ENCODE peak calls at places on chromosomes 12 and 14, in ten cellular contexts. U is H7, K is choroid plexus epithelial cell, W is fibroblast of lung, V is RWPE2, X is IMR-90, H is mesendoderm, I is bronchial epithelial cell, J is fibroblast of the aortic adventitia, C is mammary epithelial cell. Z is an unnamed sample.

GRCh38 chr14:20302042-20302761 is 3.5 kb downstream of the TTC5 start:
- DNase-seq in U (no peak), K (peak; percentile 77), W (peak; percentile 63), V (no peak), X (peak; percentile 61), H (peak; percentile 52), I (peak; percentile 39), J (peak; percentile 25), C (no peak), Z (peak; percentile 32)

GRCh38 chr12:11672833-11673232 is 23.4 kb downstream of the ETV6 start:
- DNase-seq in U (no peak), K (no peak), W (no peak), V (no peak), X (no peak), H (no peak), I (no peak), J (no peak), C (no peak), Z (no peak)

GRCh38 chr12:108277613-108278012 is 61.5 kb downstream of the CMKLR1 start:
- DNase-seq in U (no peak), K (no peak), W (no peak), V (no peak), X (no peak), H (no peak), I (no peak), J (no peak), C (no peak), Z (no peak)

GRCh38 chr14:101494826-101495225 is 66.5 kb upstream of the DIO3 start:
- DNase-seq in U (peak; percentile 26), K (no peak), W (no peak), V (no peak), X (no peak), H (no peak), I (no peak), J (no peak), C (no peak), Z (no peak)

GRCh38 chr14:100467939-100468338 is 119.3 kb downstream of the BEGAIN start:
- DNase-seq in U (no peak), K (no peak), W (no peak), V (no peak), X (no peak), H (no peak), I (no peak), J (no peak), C (no peak), Z (no peak)

GRCh38 chr12:3622021-3622731 is 130.7 kb downstream of the CRACR2A start:
- DNase-seq in U (no peak), K (no peak), W (no peak), V (no peak), X (no peak), H (no peak), I (no peak), J (no peak), C (no peak), Z (peak; percentile 12)

GRCh38 chr12:121767525-121768016 is 25.9 kb downstream of the RHOF start:
- DNase-seq in U (no peak), K (peak; percentile 57), W (peak; percentile 88), V (no peak), X (peak; percentile 81), H (no peak), I (no peak), J (peak; percentile 86), C (no peak), Z (no peak)

GRCh38 chr12:7113389-7113871 is 4.4 kb upstream of the C1RL start:
- DNase-seq in U (peak; percentile 77), K (peak; percentile 64), W (no peak), V (no peak), X (peak; percentile 44), H (peak; percentile 54), I (peak; percentile 29), J (peak; percentile 69), C (peak; percentile 17), Z (peak; percentile 45)

DNA sequence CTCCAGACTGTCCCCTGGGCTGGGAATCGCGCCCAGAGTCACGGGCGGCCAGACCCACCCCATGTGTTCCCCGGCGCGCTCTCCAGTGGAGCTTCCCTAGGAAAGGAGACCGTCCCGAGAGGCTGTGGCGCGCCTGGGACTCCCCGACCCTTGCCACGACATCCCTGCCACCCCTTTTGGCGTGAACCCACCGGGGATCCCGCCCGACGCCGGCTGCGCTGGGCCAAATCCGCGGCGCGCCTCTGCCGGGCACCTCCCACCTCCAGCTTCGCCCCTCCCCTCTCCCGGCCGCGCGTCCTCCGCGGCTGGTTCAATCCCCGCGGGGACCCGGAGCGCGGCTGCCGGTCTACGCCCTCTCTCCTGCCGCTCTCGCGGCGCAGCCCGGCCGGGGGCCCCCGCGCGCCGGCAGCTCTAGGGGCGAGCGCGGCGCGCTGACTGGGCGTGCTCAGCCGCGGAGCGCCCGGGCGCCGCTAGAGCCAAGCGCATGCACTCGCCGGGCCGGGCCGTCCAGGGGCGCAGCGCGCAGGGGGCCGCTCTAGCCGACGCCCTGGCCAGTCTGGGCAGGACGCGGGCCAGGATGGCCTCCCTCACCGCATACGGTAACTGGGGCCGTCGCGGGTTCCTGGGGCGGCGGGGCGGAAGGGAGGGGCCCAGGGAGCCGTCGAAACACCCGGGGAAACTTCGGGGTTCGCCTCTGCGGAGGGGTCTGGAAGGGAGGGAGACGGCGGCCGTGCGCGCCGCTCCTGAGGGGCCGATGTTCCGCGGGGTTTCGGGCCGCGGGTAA is 77.4 kb upstream of the ANO4 start:
- DNase-seq in U (peak; percentile 90), K (peak; percentile 23), W (peak; percentile 36), V (peak; percentile 37), X (no peak), H (peak; percentile 56), I (no peak), J (no peak), C (no peak), Z (peak; percentile 46)
- H3K4me3 ChIP-seq in U (peak overlapping the region; percentile 46), K (peak overlapping the region; percentile 47), W (peak overlapping the region; percentile 49), V (peak overlapping the region; percentile 52), X (peak overlapping the region; percentile 33), H (peak overlapping the region; percentile 41), I (peak overlapping the region; percentile 38), J (peak overlapping the region; percentile 22), C (peak overlapping the region; percentile 38), Z (peak overlapping the region; percentile 45)

DNA sequence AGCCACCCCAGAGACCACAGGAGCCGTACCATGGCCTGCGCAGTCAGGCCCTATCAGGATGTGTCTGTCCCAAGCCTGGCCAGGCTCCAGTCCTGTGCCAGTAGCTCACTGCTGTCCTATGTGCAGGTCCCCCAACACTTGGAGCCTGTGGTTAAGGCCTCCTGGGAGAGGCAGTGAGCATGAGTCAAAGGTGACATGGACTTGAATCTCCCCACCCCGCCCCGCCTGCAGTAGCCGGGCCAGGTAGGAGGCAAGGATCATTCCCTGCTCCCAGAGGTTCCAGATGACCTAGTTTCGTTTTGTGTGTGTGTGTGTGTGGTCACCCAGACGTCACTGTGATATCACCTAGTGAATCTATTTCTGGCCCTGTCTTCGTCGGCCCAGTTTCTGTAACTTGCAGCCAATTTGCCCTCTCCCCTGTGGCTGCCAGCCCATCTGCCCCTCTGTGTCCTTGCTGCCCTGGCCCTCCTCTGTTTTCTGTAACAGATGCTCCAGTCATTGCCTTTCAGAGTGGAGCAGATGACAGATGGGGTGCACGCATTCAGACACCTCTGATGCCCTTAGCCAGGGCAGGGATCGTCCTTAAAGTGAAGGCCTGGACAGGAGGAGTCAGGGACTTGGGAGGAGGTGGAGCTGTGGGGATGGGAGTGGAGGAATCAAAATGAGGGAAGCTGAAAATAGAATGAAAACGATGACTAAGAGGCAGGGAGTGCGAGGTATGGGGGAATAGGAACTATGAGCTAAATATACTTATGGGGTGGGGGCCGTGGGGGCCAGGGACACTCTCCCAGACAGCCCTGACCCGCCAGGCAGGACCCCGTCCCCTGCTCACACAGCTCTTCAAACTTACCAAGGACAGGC is 37.4 kb downstream of the SLC6A12 start:
- DNase-seq in U (no peak), K (peak; percentile 50), W (peak; percentile 72), V (no peak), X (peak; percentile 61), H (peak; percentile 29), I (no peak), J (peak; percentile 48), C (peak; percentile 28), Z (no peak)
- H3K4me3 ChIP-seq in U (no peak overlapping the region), K (no peak overlapping the region), W (no peak overlapping the region), V (no peak overlapping the region), X (no peak overlapping the region), H (no peak overlapping the region), I (no peak overlapping the region), J (no peak overlapping the region), C (no peak overlapping the region), Z (no peak overlapping the region)

GRCh38 chr12:26031318-26031717 is 72.8 kb downstream of the RASSF8 start:
- DNase-seq in U (no peak), K (no peak), W (no peak), V (no peak), X (no peak), H (no peak), I (no peak), J (no peak), C (no peak), Z (no peak)

GRCh38 chr12:26029741-26030033 is 71.2 kb downstream of the RASSF8 start:
- DNase-seq in U (no peak), K (no peak), W (peak; percentile 57), V (no peak), X (peak; percentile 30), H (no peak), I (no peak), J (peak; percentile 78), C (no peak), Z (no peak)

GRCh38 chr12:26027401-26027800 is 68.9 kb downstream of the RASSF8 start:
- DNase-seq in U (no peak), K (no peak), W (no peak), V (no peak), X (no peak), H (peak; percentile 37), I (no peak), J (no peak), C (no peak), Z (peak; percentile 8)

GRCh38 chr12:26030371-26030770 is 71.9 kb downstream of the RASSF8 start:
- DNase-seq in U (no peak), K (no peak), W (no peak), V (no peak), X (no peak), H (no peak), I (no peak), J (peak; percentile 51), C (no peak), Z (no peak)

GRCh38 chr12:26028953-26029740 is 70.7 kb downstream of the RASSF8 start:
- DNase-seq in U (peak; percentile 27), K (peak; percentile 81), W (peak; percentile 52), V (no peak), X (peak; percentile 67), H (peak; percentile 48), I (peak; percentile 60), J (peak; percentile 85), C (peak; percentile 25), Z (peak; percentile 62)
- H3K4me3 ChIP-seq in U (no peak overlapping the region), K (no peak overlapping the region), W (no peak overlapping the region), V (no peak overlapping the region), X (no peak overlapping the region), H (no peak overlapping the region), I (no peak overlapping the region), J (no peak overlapping the region), C (no peak overlapping the region), Z (no peak overlapping the region)

DNA sequence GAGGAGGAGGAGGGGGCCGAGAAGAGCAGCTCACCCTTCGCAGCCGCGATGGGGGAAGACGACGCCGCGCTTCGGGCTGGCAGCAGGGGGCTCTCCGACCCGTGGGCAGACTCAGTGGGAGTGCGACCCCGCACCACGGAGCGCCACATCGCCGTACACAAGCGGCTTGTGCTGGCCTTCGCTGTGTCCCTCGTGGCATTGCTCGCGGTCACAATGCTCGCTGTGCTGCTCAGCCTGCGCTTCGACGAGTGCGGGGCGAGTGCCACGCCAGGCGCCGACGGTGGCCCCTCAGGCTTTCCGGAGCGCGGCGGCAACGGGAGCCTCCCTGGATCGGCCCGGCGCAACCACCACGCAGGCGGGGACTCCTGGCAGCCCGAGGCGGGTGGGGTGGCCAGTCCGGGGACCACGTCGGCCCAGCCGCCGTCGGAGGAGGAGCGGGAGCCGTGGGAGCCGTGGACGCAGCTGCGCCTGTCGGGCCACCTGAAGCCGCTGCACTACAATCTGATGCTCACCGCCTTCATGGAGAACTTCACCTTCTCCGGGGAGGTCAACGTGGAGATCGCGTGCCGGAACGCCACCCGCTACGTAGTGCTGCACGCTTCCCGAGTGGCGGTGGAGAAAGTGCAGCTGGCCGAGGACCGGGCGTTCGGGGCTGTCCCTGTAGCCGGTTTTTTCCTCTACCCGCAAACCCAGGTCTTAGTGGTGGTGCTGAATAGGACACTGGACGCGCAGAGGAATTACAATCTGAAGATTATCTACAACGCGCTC is 745 bp downstream of the TRHDE start:
- DNase-seq in U (peak; percentile 65), K (peak; percentile 55), W (peak; percentile 70), V (no peak), X (peak; percentile 58), H (peak; percentile 29), I (no peak), J (no peak), C (peak; percentile 69), Z (no peak)
- H3K4me3 ChIP-seq in U (peak overlapping the region; percentile 73), K (peak overlapping the region; percentile 77), W (peak overlapping the region; percentile 75), V (no peak overlapping the region), X (peak overlapping the region; percentile 92), H (peak overlapping the region; percentile 20), I (no peak overlapping the region), J (peak overlapping the region; percentile 48), C (peak overlapping the region; percentile 72), Z (peak overlapping the region; percentile 11)